ENCODE peak calls at places on chromosomes 5 and 9, in eight cellular contexts. V is transverse colon, F is HepG2, A is GM12878, I is sigmoid colon, T is HCT116, G is suprapubic skin, J is breast epithelium. W is an unnamed sample.

GRCh38 chr5:149559712-149560111 is 8.5 kb upstream of the CSNK1A1 start:
- DNase-seq in J (no peak), F (no peak), A (no peak), T (no peak), I (no peak), V (no peak), G (no peak), W (peak; percentile 64)

GRCh38 chr5:91296691-91297143 is 86.4 kb downstream of the ARRDC3 start:
- DNase-seq in F (no peak), T (no peak), A (no peak), J (peak; percentile 88), G (peak; percentile 94), I (peak; percentile 87), V (no peak), W (no peak)

GRCh38 chr9:127121628-127122175 is 733 bp downstream of the ANGPTL2 start:
- DNase-seq in I (peak; percentile 72), J (no peak), G (peak; percentile 55), A (no peak), T (no peak), F (no peak), V (no peak), W (no peak)

GRCh38 chr9:72025956-72026355 is 34.5 kb downstream of the C9orf57 start:
- DNase-seq in V (no peak), T (no peak), J (no peak), A (no peak), G (no peak), F (no peak), I (no peak), W (no peak)

GRCh38 chr5:91024160-91024559 is 359.0 kb downstream of the ARRDC3 start:
- DNase-seq in G (no peak), F (no peak), J (no peak), V (no peak), A (no peak), I (no peak), T (no peak), W (no peak)

GRCh38 chr5:135191084-135191826 is 157.2 kb upstream of the PITX1 start:
- DNase-seq in T (peak; percentile 57), J (peak; percentile 50), G (no peak), I (peak; percentile 85), V (peak; percentile 81), F (peak; percentile 68), A (no peak), W (no peak)

GRCh38 chr5:158022844-158023243 is 163.9 kb upstream of the CLINT1 start:
- DNase-seq in V (no peak), J (no peak), T (no peak), A (no peak), I (no peak), F (no peak), G (no peak), W (no peak)

GRCh38 chr9:109972026-109973005 is 192.3 kb downstream of the PALM2AKAP2 start:
- DNase-seq in G (no peak), V (no peak), I (no peak), F (no peak), T (no peak), A (peak; percentile 91), J (no peak), W (no peak)

GRCh38 chr9:131122158-131122557 is 3.2 kb upstream of the NUP214 start:
- DNase-seq in J (peak; percentile 13), F (peak; percentile 65), A (no peak), T (no peak), I (no peak), V (no peak), G (no peak), W (no peak)

GRCh38 chr5:135249658-135250057 is 149.4 kb downstream of the MACROH2A1 start:
- DNase-seq in V (no peak), F (no peak), A (no peak), J (no peak), I (peak; percentile 22), T (no peak), G (peak; percentile 16), W (no peak)

GRCh38 chr5:10453564-10453963 is 11.9 kb downstream of the ROPN1L start:
- DNase-seq in A (no peak), G (no peak), I (no peak), J (no peak), V (no peak), T (no peak), F (no peak), W (no peak)

GRCh38 chr5:145872486-145872885 is 328 bp downstream of the GRXCR2 start:
- DNase-seq in T (no peak), G (no peak), I (no peak), J (no peak), V (peak; percentile 68), A (no peak), F (no peak), W (no peak)

GRCh38 chr5:68849906-68850305 is 243.9 kb upstream of the SLC30A5 start:
- DNase-seq in I (no peak), T (no peak), G (no peak), V (no peak), F (no peak), J (no peak), A (no peak), W (no peak)
- TF ChIP-seq POLR2AphosphoS5 in I (no peak), T (no peak), G (no peak), V (no peak), F (no peak), J (no peak), A (no peak), W (no peak)

GRCh38 chr9:74953235-74953741 is 576 bp upstream of the C9orf40 start:
- DNase-seq in G (no peak), J (no peak), T (no peak), I (no peak), A (no peak), F (no peak), V (no peak), W (no peak)
- H3K4me3 ChIP-seq in G (peak overlapping the region; percentile 80), J (peak overlapping the region; percentile 96), T (peak overlapping the region; percentile 86), I (peak overlapping the region; percentile 93), A (peak overlapping the region; percentile 95), F (peak overlapping the region; percentile 97), V (peak overlapping the region; percentile 97), W (peak overlapping the region; percentile 97)

DNA sequence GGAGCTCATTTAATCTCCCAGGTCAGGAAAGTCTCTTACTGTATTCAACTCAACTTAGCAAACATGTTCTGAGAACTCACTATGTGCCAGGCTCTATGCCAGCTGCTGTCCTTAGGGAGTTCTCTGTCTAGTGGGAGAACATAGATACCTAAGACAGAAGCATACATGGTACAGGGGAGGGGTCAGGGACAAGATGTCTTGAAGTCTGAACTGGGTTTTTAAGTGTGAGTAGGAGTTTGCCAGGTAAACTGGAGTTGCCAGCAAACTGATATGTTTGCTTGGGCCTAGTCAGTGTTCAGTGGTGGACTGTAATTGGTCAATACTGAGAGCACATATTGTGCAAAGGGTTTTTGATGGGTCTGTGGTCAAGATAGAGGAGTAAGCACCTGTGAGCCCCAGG is 18.3 kb upstream of the GLE1 start:
- DNase-seq in I (no peak), A (no peak), J (no peak), V (no peak), T (no peak), G (no peak), F (no peak), W (no peak)
- TF ChIP-seq POLR2AphosphoS5 in I (no peak), A (no peak), J (no peak), V (no peak), T (no peak), G (no peak), F (no peak), W (no peak)

GRCh38 chr9:129639756-129640085 is 2.2 kb downstream of the ASB6 start:
- DNase-seq in T (no peak), J (no peak), I (no peak), F (no peak), A (no peak), V (no peak), G (no peak), W (no peak)
- H3K4me3 ChIP-seq in T (no peak overlapping the region), J (no peak overlapping the region), I (no peak overlapping the region), F (no peak overlapping the region), A (no peak overlapping the region), V (no peak overlapping the region), G (no peak overlapping the region), W (peak overlapping the region; percentile 98)

DNA sequence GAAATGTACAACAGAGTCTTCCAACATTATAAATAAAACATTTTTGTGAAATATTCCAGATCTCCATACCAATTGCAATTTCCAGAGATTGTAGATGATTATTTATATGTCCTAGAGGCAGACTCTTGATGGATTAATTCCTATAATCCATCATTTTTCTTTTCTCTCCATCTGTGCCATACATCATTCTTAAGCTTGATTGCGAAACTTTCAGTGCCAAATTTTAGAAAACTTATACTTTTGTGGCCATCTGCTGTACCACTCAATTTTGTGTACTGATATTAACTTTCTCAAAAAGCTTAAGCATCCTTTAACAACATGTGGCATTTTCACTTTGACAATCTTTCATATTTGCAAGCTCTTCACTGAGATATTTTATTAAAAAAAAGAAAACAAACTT is 446.9 kb downstream of the SEMA5A start:
- DNase-seq in F (no peak), A (no peak), V (no peak), I (no peak), T (no peak), G (no peak), J (no peak), W (no peak)
- TF ChIP-seq POLR2AphosphoS5 in F (no peak), A (no peak), V (no peak), I (no peak), T (no peak), G (no peak), J (no peak), W (no peak)

DNA sequence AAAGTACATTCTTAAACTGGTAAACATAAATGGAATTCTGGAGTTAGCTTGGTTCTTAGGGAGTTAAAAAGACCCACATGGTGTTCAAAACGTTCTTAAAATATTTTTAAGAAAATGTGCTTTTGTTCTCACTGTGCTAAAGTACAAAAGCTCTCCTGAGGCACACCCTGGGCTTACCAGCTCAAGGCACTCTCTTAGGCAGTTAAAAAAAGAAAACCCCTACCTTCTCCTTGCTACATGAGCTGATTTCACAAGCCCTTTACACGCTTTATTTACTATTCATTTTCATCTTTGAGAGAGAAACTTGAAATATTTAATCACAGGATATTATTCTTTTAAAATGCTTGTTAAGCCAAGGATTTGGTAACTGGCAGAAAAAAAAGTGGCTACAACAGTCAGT is 723.3 kb upstream of the GRAMD2B start:
- DNase-seq in F (no peak), G (no peak), V (no peak), J (no peak), A (no peak), T (no peak), I (no peak), W (no peak)
- H3K4me3 ChIP-seq in F (no peak overlapping the region), G (no peak overlapping the region), V (peak overlapping the region; percentile 14), J (no peak overlapping the region), A (no peak overlapping the region), T (no peak overlapping the region), I (no peak overlapping the region), W (no peak overlapping the region)